ENCODE peak calls at places on chromosomes 2 and 18, in five cellular contexts. B, W, G, P and R are unnamed samples.

GRCh38 chr2:28752608-28752984 is 966 bp downstream of the PPP1CB start:
- DNase-seq in B (no peak), W (no peak), G (no peak), P (no peak), R (no peak)

GRCh38 chr2:15765686-15766302 is 174.1 kb downstream of the DDX1 start:
- DNase-seq in B (no peak), W (no peak), G (no peak), P (peak; percentile 49), R (no peak)

GRCh38 chr2:75276093-75277055 is 77.1 kb upstream of the TACR1 start:
- DNase-seq in B (no peak), W (no peak), G (no peak), P (no peak), R (no peak)

GRCh38 chr2:124911560-124911959 is 886.5 kb downstream of the CNTNAP5 start:
- DNase-seq in B (no peak), W (no peak), G (no peak), P (no peak), R (no peak)

GRCh38 chr2:182435754-182436153 is 8.9 kb upstream of the PDE1A start:
- DNase-seq in B (no peak), W (no peak), G (no peak), P (no peak), R (peak; percentile 11)

GRCh38 chr18:34444622-34445021 is 219.9 kb upstream of the NOL4 start:
- DNase-seq in B (no peak), W (no peak), G (no peak), P (no peak), R (no peak)

GRCh38 chr18:66645983-66646382 is 42.1 kb upstream of the CDH19 start:
- DNase-seq in B (no peak), W (no peak), G (no peak), P (no peak), R (no peak)

GRCh38 chr2:26292646-26293045 is 47.9 kb downstream of the HADHB start:
- DNase-seq in B (no peak), W (no peak), G (no peak), P (peak; percentile 72), R (no peak)

GRCh38 chr2:88690591-88691338 is 708 bp upstream of the RPIA start:
- DNase-seq in B (peak; percentile 25), W (no peak), G (peak; percentile 31), P (no peak), R (no peak)

GRCh38 chr2:95719473-95720060 is 127.8 kb downstream of the TRIM43 start:
- DNase-seq in B (no peak), W (no peak), G (no peak), P (no peak), R (no peak)

GRCh38 chr2:160379399-160379798 is 114.2 kb downstream of the RBMS1 start:
- DNase-seq in B (no peak), W (no peak), G (no peak), P (no peak), R (peak; percentile 84)

GRCh38 chr18:57561728-57562423 is 24.6 kb downstream of the FECH start:
- DNase-seq in B (no peak), W (peak; percentile 6), G (peak; percentile 67), P (no peak), R (no peak)

GRCh38 chr18:28995319-28995718 is 818.4 kb upstream of the CDH2 start:
- DNase-seq in B (no peak), W (no peak), G (no peak), P (no peak), R (no peak)

GRCh38 chr2:107259411-107260195 is 373.6 kb upstream of the ST6GAL2 start:
- DNase-seq in B (no peak), W (no peak), G (no peak), P (no peak), R (no peak)

GRCh38 chr2:128753321-128753720 is 434.7 kb upstream of the HS6ST1 start:
- DNase-seq in B (no peak), W (no peak), G (no peak), P (no peak), R (no peak)

GRCh38 chr2:28318462-28319117 is 74.1 kb upstream of the FOSL2 start:
- DNase-seq in B (no peak), W (no peak), G (no peak), P (no peak), R (no peak)

GRCh38 chr2:199100326-199101110 is 357.2 kb downstream of the SATB2 start:
- DNase-seq in B (no peak), W (no peak), G (no peak), P (no peak), R (peak; percentile 61)

GRCh38 chr2:241788572-241788971 is 11.9 kb downstream of the GAL3ST2 start:
- DNase-seq in B (no peak), W (no peak), G (peak; percentile 34), P (no peak), R (no peak)

GRCh38 chr2:88733155-88733902 is 41.9 kb downstream of the RPIA start:
- DNase-seq in B (no peak), W (no peak), G (no peak), P (no peak), R (no peak)

GRCh38 chr2:144938308-144938709 is 418.4 kb upstream of the ZEB2 start:
- DNase-seq in B (peak; percentile 2), W (no peak), G (no peak), P (no peak), R (no peak)

GRCh38 chr2:118641711-118642110 is 205.7 kb downstream of the EN1 start:
- DNase-seq in B (no peak), W (no peak), G (no peak), P (no peak), R (no peak)

GRCh38 chr2:6773007-6773693 is 92.6 kb downstream of the CMPK2 start:
- DNase-seq in B (peak; percentile 22), W (peak; percentile 35), G (peak; percentile 76), P (peak; percentile 87), R (no peak)

GRCh38 chr2:137764638-137765037 is 199.6 kb upstream of the HNMT start:
- DNase-seq in B (no peak), W (no peak), G (no peak), P (no peak), R (no peak)

GRCh38 chr2:9753665-9754531 is 89.4 kb upstream of the TAF1B start:
- DNase-seq in B (no peak), W (no peak), G (no peak), P (no peak), R (no peak)

GRCh38 chr2:173881466-173881865 is 83.7 kb downstream of the SP3 start:
- DNase-seq in B (no peak), W (no peak), G (no peak), P (no peak), R (no peak)

GRCh38 chr18:75211002-75211621 is 515 bp downstream of the TSHZ1 start:
- DNase-seq in B (no peak), W (no peak), G (peak; percentile 41), P (no peak), R (no peak)

GRCh38 chr2:191218292-191218898 is 26.8 kb upstream of the MYO1B start:
- DNase-seq in B (peak; percentile 88), W (no peak), G (no peak), P (peak; percentile 84), R (no peak)

GRCh38 chr18:57440331-57441101 is 5.3 kb downstream of the ONECUT2 start:
- DNase-seq in B (no peak), W (no peak), G (peak; percentile 21), P (peak; percentile 64), R (no peak)

GRCh38 chr2:29336334-29336733 is 221.1 kb downstream of the CLIP4 start:
- DNase-seq in B (no peak), W (no peak), G (no peak), P (no peak), R (no peak)

GRCh38 chr18:45974088-45974536 is 7.0 kb upstream of the EPG5 start:
- DNase-seq in B (no peak), W (no peak), G (peak; percentile 28), P (peak; percentile 73), R (no peak)

GRCh38 chr2:7044253-7045250 is 127.3 kb downstream of the RNF144A start:
- DNase-seq in B (peak; percentile 63), W (peak; percentile 12), G (peak; percentile 75), P (peak; percentile 74), R (no peak)

GRCh38 chr18:70337139-70337972 is 48.5 kb downstream of the SOCS6 start:
- DNase-seq in B (peak; percentile 43), W (no peak), G (no peak), P (peak; percentile 94), R (peak; percentile 55)

GRCh38 chr2:138474093-138474834 is 27.3 kb upstream of the SPOPL start:
- DNase-seq in B (no peak), W (no peak), G (no peak), P (no peak), R (no peak)

GRCh38 chr2:83143946-83144345 is 1315.1 kb downstream of the SUCLG1 start:
- DNase-seq in B (no peak), W (no peak), G (no peak), P (no peak), R (no peak)